ENCODE peak calls at places on chromosome 20, in nine cellular contexts. G is left cardiac atrium; A is right cardiac atrium; H is activated T-helper 17 cell treated with anti-CD3 and anti-CD28 coated beads, Interleukin-2, amount 50 U/mL, for 72 hours; U is left lobe of liver; W is left lung; V is activated naive CD8-positive, alpha-beta T cell treated with anti-CD3 and anti-CD28 coated beads, Interleukin-2, amount 10 ng/mL, durations not matched to agents 7 days and 5 days; I is gastroesophageal sphincter; C is naive thymus-derived CD8-positive, alpha-beta T cell. K is an unnamed sample.

GRCh38 chr20:56380375-56380774 is 11.6 kb downstream of the AURKA start:
- ATAC-seq in G (no peak), A (peak; percentile 51), H (no peak), U (no peak), W (peak; percentile 74), V (no peak), I (no peak), C (no peak), K (no peak)

GRCh38 chr20:38246357-38247165 is 14.0 kb downstream of the KIAA1755 start:
- ATAC-seq in G (peak; percentile 18), A (peak; percentile 37), H (no peak), U (peak; percentile 96), W (no peak), V (no peak), I (peak; percentile 41), C (no peak), K (peak; percentile 22)

GRCh38 chr20:33769032-33769431 is 37.2 kb downstream of the ZNF341 start:
- ATAC-seq in G (no peak), A (no peak), H (no peak), U (no peak), W (no peak), V (peak; percentile 89), I (no peak), C (no peak), K (no peak)

GRCh38 chr20:63553933-63554290 is at the start of gene FNDC11:
- ATAC-seq in G (peak; percentile 42), A (peak; percentile 28), H (peak; percentile 37), U (peak; percentile 4), W (peak; percentile 67), V (peak; percentile 9), I (peak; percentile 50), C (peak; percentile 7), K (peak; percentile 24)

GRCh38 chr20:44282148-44282547 is 28.9 kb downstream of the FITM2 start:
- ATAC-seq in G (no peak), A (peak; percentile 64), H (no peak), U (peak; percentile 39), W (no peak), V (no peak), I (no peak), C (no peak), K (no peak)

GRCh38 chr20:43605715-43606114 is 15.0 kb downstream of the IFT52 start:
- ATAC-seq in G (no peak), A (no peak), H (no peak), U (no peak), W (no peak), V (no peak), I (no peak), C (no peak), K (no peak)

GRCh38 chr20:50303573-50304500 is 113.2 kb downstream of the CEBPB start:
- ATAC-seq in G (peak; percentile 9), A (peak; percentile 6), H (no peak), U (peak; percentile 3), W (no peak), V (no peak), I (peak; percentile 24), C (no peak), K (no peak)

GRCh38 chr20:9672976-9673375 is 158.6 kb downstream of the LAMP5 start:
- ATAC-seq in G (no peak), A (no peak), H (no peak), U (no peak), W (no peak), V (no peak), I (no peak), C (no peak), K (no peak)

GRCh38 chr20:1702288-1702687 is 44.7 kb upstream of the SIRPG start:
- ATAC-seq in G (no peak), A (no peak), H (no peak), U (no peak), W (peak; percentile 55), V (no peak), I (no peak), C (no peak), K (no peak)

GRCh38 chr20:18466574-18466893 is 296 bp downstream of the DZANK1 start:
- ATAC-seq in G (peak; percentile 81), A (peak; percentile 85), H (peak; percentile 35), U (peak; percentile 70), W (peak; percentile 72), V (no peak), I (peak; percentile 63), C (peak; percentile 15), K (no peak)

K was measured in esophagus mucosa.